ENCODE peak calls at places on chromosomes 2 and 18, in eight cellular contexts. X is mucosa of descending colon, D is PC-3, V is neural progenitor cell, Q is psoas muscle, B is breast epithelium, I is heart right ventricle, A is right cardiac atrium. F is an unnamed sample.

GRCh38 chr2:72128843-72129227 is 18.8 kb downstream of the CYP26B1 start:
- DNase-seq in X (no peak), D (no peak), V (no peak), Q (no peak), B (no peak), I (no peak), A (no peak), F (no peak)

GRCh38 chr2:219643788-219644398 is 16.5 kb downstream of the SLC4A3 start:
- DNase-seq in X (no peak), D (no peak), V (no peak), Q (no peak), B (no peak), I (peak; percentile 64), A (peak; percentile 83), F (peak; percentile 19)

GRCh38 chr2:179899666-179900065 is 38.3 kb upstream of the ZNF385B start:
- DNase-seq in X (no peak), D (no peak), V (no peak), Q (no peak), B (no peak), I (no peak), A (no peak), F (no peak)

GRCh38 chr2:29844713-29845320 is 76.6 kb downstream of the ALK start:
- DNase-seq in X (no peak), D (peak; percentile 72), V (no peak), Q (no peak), B (no peak), I (no peak), A (no peak), F (no peak)

GRCh38 chr2:218067523-218067922 is 1.5 kb upstream of the RUFY4 start:
- DNase-seq in X (no peak), D (no peak), V (no peak), Q (no peak), B (no peak), I (no peak), A (no peak), F (no peak)

GRCh38 chr2:119005081-119005480 is 63.1 kb downstream of the MARCO start:
- DNase-seq in X (no peak), D (peak; percentile 74), V (no peak), Q (no peak), B (peak; percentile 12), I (no peak), A (no peak), F (no peak)

GRCh38 chr2:36952748-36953197 is 13.6 kb downstream of the STRN start:
- DNase-seq in X (no peak), D (peak; percentile 83), V (no peak), Q (no peak), B (no peak), I (no peak), A (no peak), F (no peak)

GRCh38 chr2:8472545-8473361 is 209.1 kb upstream of the ID2 start:
- DNase-seq in X (no peak), D (no peak), V (no peak), Q (no peak), B (no peak), I (no peak), A (peak; percentile 46), F (peak; percentile 77)

GRCh38 chr2:174577967-174578589 is 19.5 kb downstream of the WIPF1 start:
- DNase-seq in X (no peak), D (peak; percentile 64), V (peak; percentile 38), Q (no peak), B (no peak), I (no peak), A (no peak), F (peak; percentile 49)

GRCh38 chr2:36393738-36394256 is 38.2 kb downstream of the CRIM1 start:
- DNase-seq in X (no peak), D (no peak), V (no peak), Q (no peak), B (no peak), I (no peak), A (no peak), F (no peak)

GRCh38 chr18:46477425-46478011 is 179.5 kb downstream of the LOXHD1 start:
- DNase-seq in X (no peak), D (no peak), V (no peak), Q (no peak), B (no peak), I (no peak), A (no peak), F (no peak)

GRCh38 chr2:171655584-171655983 is 31.7 kb upstream of the DYNC1I2 start:
- DNase-seq in X (no peak), D (no peak), V (no peak), Q (no peak), B (no peak), I (no peak), A (no peak), F (no peak)

GRCh38 chr2:238139141-238139840 is 823 bp downstream of the KLHL30 start:
- DNase-seq in X (no peak), D (no peak), V (peak; percentile 57), Q (peak; percentile 80), B (no peak), I (no peak), A (peak; percentile 67), F (no peak)

GRCh38 chr18:8959551-8960135 is 142.9 kb upstream of the NDUFV2 start:
- DNase-seq in X (no peak), D (no peak), V (peak; percentile 35), Q (no peak), B (no peak), I (no peak), A (no peak), F (no peak)

GRCh38 chr2:152468832-152469692 is 134.1 kb downstream of the FMNL2 start:
- DNase-seq in X (no peak), D (peak; percentile 35), V (no peak), Q (no peak), B (no peak), I (no peak), A (no peak), F (no peak)

GRCh38 chr2:100551303-100551702 is 11.5 kb upstream of the PDCL3 start:
- DNase-seq in X (no peak), D (no peak), V (no peak), Q (no peak), B (no peak), I (no peak), A (no peak), F (no peak)

GRCh38 chr2:140108706-140109472 is 1328.7 kb upstream of the NXPH2 start:
- DNase-seq in X (no peak), D (peak; percentile 44), V (no peak), Q (no peak), B (no peak), I (no peak), A (no peak), F (no peak)

GRCh38 chr2:126507425-126507867 is 148.5 kb upstream of the GYPC start:
- DNase-seq in X (no peak), D (no peak), V (peak; percentile 37), Q (no peak), B (no peak), I (no peak), A (no peak), F (no peak)

GRCh38 chr2:61535449-61535848 is 2.7 kb downstream of the XPO1 start:
- DNase-seq in X (no peak), D (no peak), V (no peak), Q (no peak), B (no peak), I (no peak), A (no peak), F (no peak)

GRCh38 chr2:47771211-47771610 is 11.7 kb upstream of the MSH6 start:
- DNase-seq in X (no peak), D (peak; percentile 88), V (no peak), Q (no peak), B (no peak), I (no peak), A (no peak), F (no peak)

DNA sequence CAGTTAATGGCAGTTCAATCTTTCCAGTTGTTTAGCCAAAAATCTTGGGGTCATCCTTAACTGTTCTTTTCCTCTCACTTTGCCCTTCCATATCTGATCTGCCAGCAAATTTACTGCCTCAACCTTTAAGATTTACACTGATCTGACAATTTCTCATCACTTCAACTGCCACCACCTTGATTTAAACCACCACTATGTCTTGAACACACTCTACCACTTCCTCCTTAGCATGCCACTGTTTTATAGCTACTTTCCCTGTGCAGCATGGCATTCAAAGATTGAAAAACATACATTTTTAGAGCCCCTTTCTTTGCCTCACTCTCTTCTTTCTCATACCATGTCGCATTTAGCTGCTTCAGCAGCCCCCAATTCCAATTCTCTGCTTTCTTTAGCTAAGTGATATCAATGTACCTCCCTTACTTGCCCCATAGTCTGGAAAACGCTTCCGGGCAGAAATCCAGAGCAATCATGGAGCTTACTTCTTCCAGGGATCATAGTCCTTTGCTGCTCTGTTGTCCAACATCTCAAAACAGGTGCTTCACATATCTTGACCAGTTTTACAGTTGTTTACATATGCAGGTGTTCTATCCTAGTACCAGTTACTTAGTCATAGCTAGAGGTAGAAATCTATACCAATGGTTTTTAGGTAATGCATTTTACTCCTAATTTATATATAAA is 10.9 kb downstream of the PGAP1 start:
- DNase-seq in X (no peak), D (no peak), V (no peak), Q (no peak), B (no peak), I (no peak), A (no peak), F (peak; percentile 78)
- H3K4me3 ChIP-seq in X (no peak overlapping the region), D (no peak overlapping the region), V (no peak overlapping the region), Q (no peak overlapping the region), B (no peak overlapping the region), I (no peak overlapping the region), A (no peak overlapping the region), F (peak overlapping the region; percentile 13)

GRCh38 chr18:72542993-72543361 is 1.2 kb downstream of the CBLN2 start:
- DNase-seq in X (no peak), D (no peak), V (peak; percentile 52), Q (no peak), B (no peak), I (no peak), A (no peak), F (no peak)
- H3K4me3 ChIP-seq in X (no peak overlapping the region), D (peak overlapping the region; percentile 66), V (peak overlapping the region; percentile 44), Q (no peak overlapping the region), B (peak overlapping the region; percentile 39), I (no peak overlapping the region), A (no peak overlapping the region), F (no peak overlapping the region)

GRCh38 chr2:109612991-109613921 is 510 bp downstream of the SEPTIN10 start:
- DNase-seq in X (peak; percentile 75), D (peak; percentile 51), V (peak; percentile 78), Q (peak; percentile 82), B (peak; percentile 45), I (peak; percentile 73), A (peak; percentile 91), F (no peak)

GRCh38 chr2:109607766-109608165 is 6.0 kb downstream of the SEPTIN10 start:
- DNase-seq in X (no peak), D (peak; percentile 20), V (no peak), Q (no peak), B (no peak), I (no peak), A (no peak), F (no peak)

GRCh38 chr2:109613922-109614714 is at the start of the genes SEPTIN10 and SOWAHC:
- DNase-seq in X (peak; percentile 97), D (peak; percentile 98), V (peak; percentile 98), Q (peak; percentile 98), B (peak; percentile 95), I (peak; percentile 95), A (peak; percentile 99), F (no peak)

GRCh38 chr2:109611467-109612095 is 2.2 kb downstream of the SEPTIN10 start:
- DNase-seq in X (no peak), D (peak; percentile 73), V (no peak), Q (no peak), B (no peak), I (no peak), A (no peak), F (no peak)

GRCh38 chr2:109609352-109610024 is 4.3 kb downstream of the SEPTIN10 start:
- DNase-seq in X (no peak), D (peak; percentile 50), V (no peak), Q (no peak), B (no peak), I (no peak), A (peak; percentile 59), F (no peak)
- H3K4me3 ChIP-seq in X (no peak overlapping the region), D (peak overlapping the region; percentile 39), V (no peak overlapping the region), Q (no peak overlapping the region), B (no peak overlapping the region), I (no peak overlapping the region), A (peak overlapping the region; percentile 21), F (no peak overlapping the region)

GRCh38 chr2:102141011-102141914 is 1.3 kb upstream of the IL1R1 start:
- DNase-seq in X (no peak), D (no peak), V (no peak), Q (no peak), B (no peak), I (no peak), A (no peak), F (no peak)
- H3K4me3 ChIP-seq in X (no peak overlapping the region), D (no peak overlapping the region), V (no peak overlapping the region), Q (peak overlapping the region; percentile 87), B (peak overlapping the region; percentile 71), I (no peak overlapping the region), A (peak overlapping the region; percentile 49), F (no peak overlapping the region)

F was measured in Jurkat, Clone E6-1.